ENCODE peak calls at places on chromosomes 2 and 18, in six cellular contexts. T is mesenchymal stem cell; S is stimulated activated CD4-positive, alpha-beta T cell treated with anti-CD3 and anti-CD28 coated beads, Interleukin-1b, Interleukin-23, amount 100 ng/mL, for 24 hours; J is pulmonary artery endothelial cell; M is GM18507; G is Kasumi-1. N is an unnamed sample.

GRCh38 chr2:47108638-47109372 is 46.3 kb downstream of the STPG4 start:
- DNase-seq in T (no peak), S (no peak), J (no peak), M (no peak), G (no peak), N (no peak)

GRCh38 chr2:102245266-102246151 is 58.7 kb downstream of the IL1RL2 start:
- DNase-seq in T (peak; percentile 45), S (no peak), J (no peak), M (no peak), G (no peak), N (no peak)

GRCh38 chr18:36811955-36812354 is 16.8 kb downstream of the TPGS2 start:
- DNase-seq in T (no peak), S (no peak), J (no peak), M (no peak), G (no peak), N (no peak)

GRCh38 chr2:9364373-9364772 is 59.0 kb downstream of the ITGB1BP1 start:
- DNase-seq in T (peak; percentile 18), S (no peak), J (no peak), M (no peak), G (no peak), N (no peak)

GRCh38 chr18:26290388-26290787 is 64.1 kb downstream of the TAF4B start:
- DNase-seq in T (no peak), S (no peak), J (no peak), M (no peak), G (no peak), N (no peak)

GRCh38 chr18:58247363-58247834 is 203.4 kb downstream of the NEDD4L start:
- DNase-seq in T (no peak), S (no peak), J (peak; percentile 55), M (no peak), G (no peak), N (no peak)

GRCh38 chr2:23760746-23761145 is 166.2 kb downstream of the ATAD2B start:
- DNase-seq in T (peak; percentile 66), S (no peak), J (peak; percentile 36), M (no peak), G (peak; percentile 61), N (peak; percentile 43)

GRCh38 chr2:102064679-102065674 is 73.2 kb downstream of the IL1R2 start:
- DNase-seq in T (no peak), S (no peak), J (no peak), M (no peak), G (no peak), N (peak; percentile 48)

GRCh38 chr2:17857016-17857415 is 21.5 kb upstream of the KCNS3 start:
- DNase-seq in T (peak; percentile 20), S (no peak), J (no peak), M (no peak), G (peak; percentile 3), N (no peak)

GRCh38 chr2:239688840-239689239 is 288.0 kb upstream of the HDAC4 start:
- DNase-seq in T (no peak), S (no peak), J (no peak), M (no peak), G (no peak), N (no peak)

GRCh38 chr2:201996006-201996405 is 37.6 kb upstream of the FZD7 start:
- DNase-seq in T (no peak), S (no peak), J (no peak), M (no peak), G (no peak), N (no peak)

GRCh38 chr2:36559221-36559942 is 38.6 kb downstream of the FEZ2 start:
- DNase-seq in T (no peak), S (no peak), J (no peak), M (no peak), G (no peak), N (no peak)

GRCh38 chr18:25992566-25992965 is 97.8 kb downstream of the SS18 start:
- DNase-seq in T (no peak), S (no peak), J (no peak), M (no peak), G (no peak), N (no peak)

GRCh38 chr2:225497175-225497574 is 97.7 kb downstream of the NYAP2 start:
- DNase-seq in T (no peak), S (no peak), J (no peak), M (no peak), G (no peak), N (no peak)

GRCh38 chr2:84924173-84925106 is 19.0 kb downstream of the TMSB10 start:
- DNase-seq in T (no peak), S (no peak), J (peak; percentile 86), M (no peak), G (no peak), N (peak; percentile 94)

GRCh38 chr2:185700883-185701282 is 37.7 kb upstream of the FSIP2 start:
- DNase-seq in T (no peak), S (no peak), J (no peak), M (no peak), G (no peak), N (no peak)

GRCh38 chr2:121046335-121046734 is 238.7 kb downstream of the TFCP2L1 start:
- DNase-seq in T (no peak), S (no peak), J (no peak), M (no peak), G (no peak), N (no peak)

GRCh38 chr2:107414376-107414775 is 412.3 kb upstream of the RGPD4 start:
- DNase-seq in T (no peak), S (no peak), J (no peak), M (no peak), G (no peak), N (no peak)

GRCh38 chr2:27762951-27763906 is 8.3 kb upstream of the MRPL33 start:
- DNase-seq in T (no peak), S (no peak), J (no peak), M (no peak), G (no peak), N (no peak)

GRCh38 chr18:62852851-62853250 is 137.5 kb downstream of the PHLPP1 start:
- DNase-seq in T (no peak), S (no peak), J (no peak), M (no peak), G (no peak), N (no peak)

GRCh38 chr2:217510790-217511291 is 492.0 kb downstream of the TNS1 start:
- DNase-seq in T (peak; percentile 83), S (peak; percentile 4), J (peak; percentile 57), M (peak; percentile 40), G (peak; percentile 52), N (peak; percentile 90)

GRCh38 chr2:211434773-211435172 is 878.4 kb downstream of the CPS1 start:
- DNase-seq in T (no peak), S (no peak), J (no peak), M (no peak), G (no peak), N (no peak)

GRCh38 chr2:150154308-150154797 is 333.1 kb downstream of the RND3 start:
- DNase-seq in T (no peak), S (no peak), J (no peak), M (no peak), G (no peak), N (no peak)

GRCh38 chr18:47604041-47604440 is 326.4 kb downstream of the SMAD2 start:
- DNase-seq in T (no peak), S (no peak), J (no peak), M (no peak), G (no peak), N (no peak)

GRCh38 chr2:133270550-133270949 is 297.7 kb downstream of the NCKAP5 start:
- DNase-seq in T (no peak), S (no peak), J (no peak), M (no peak), G (no peak), N (peak; percentile 34)

GRCh38 chr2:43798300-43798699 is 24.5 kb downstream of the DYNC2LI1 start:
- DNase-seq in T (no peak), S (no peak), J (no peak), M (no peak), G (peak; percentile 61), N (peak; percentile 29)

GRCh38 chr2:96109931-96110511 is 6.3 kb downstream of the ADRA2B start:
- DNase-seq in T (no peak), S (no peak), J (no peak), M (no peak), G (no peak), N (no peak)

GRCh38 chr2:133733856-133734255 is 165.6 kb upstream of the NCKAP5 start:
- DNase-seq in T (peak; percentile 48), S (no peak), J (no peak), M (no peak), G (no peak), N (no peak)

GRCh38 chr2:7523557-7524210 is 606.5 kb downstream of the RNF144A start:
- DNase-seq in T (no peak), S (no peak), J (no peak), M (no peak), G (no peak), N (no peak)

GRCh38 chr2:134232868-134233732 is 20.8 kb upstream of the MGAT5 start:
- DNase-seq in T (peak; percentile 51), S (no peak), J (no peak), M (no peak), G (peak; percentile 78), N (peak; percentile 79)

GRCh38 chr2:230671117-230671516 is 41.5 kb upstream of the CAB39 start:
- DNase-seq in T (peak; percentile 61), S (no peak), J (no peak), M (no peak), G (no peak), N (no peak)

GRCh38 chr2:231929961-231930600 is 3.9 kb upstream of the NPPC start:
- DNase-seq in T (peak; percentile 25), S (no peak), J (no peak), M (no peak), G (no peak), N (peak; percentile 41)

GRCh38 chr2:175154670-175155082 is 13.3 kb downstream of the ATF2 start:
- DNase-seq in T (peak; percentile 89), S (no peak), J (no peak), M (no peak), G (no peak), N (peak; percentile 12)

GRCh38 chr2:85393836-85394235 is 16.3 kb downstream of the CAPG start:
- DNase-seq in T (no peak), S (no peak), J (no peak), M (no peak), G (no peak), N (no peak)

GRCh38 chr2:15912203-15912602 is 28.1 kb upstream of the MYCN start:
- DNase-seq in T (peak; percentile 90), S (no peak), J (peak; percentile 81), M (no peak), G (no peak), N (no peak)